ENCODE peak calls at places on chromosomes 16 and 17, in five cellular contexts. F is HT1080; Y is neural progenitor cell; E is activated T-cell treated with anti-CD3 and anti-CD28 coated beads, Interleukin-2, amount 50 U/mL, for 1 hour; R is progenitor cell of endocrine pancreas. I is an unnamed sample.

GRCh38 chr17:51164911-51165679 is 1.1 kb upstream of the NME2 start:
- DNase-seq in E (no peak), R (no peak), Y (peak; percentile 50), F (peak; percentile 20), I (peak; percentile 46)

GRCh38 chr16:53224932-53225533 is 170.2 kb downstream of the CHD9 start:
- DNase-seq in E (no peak), R (no peak), Y (no peak), F (peak; percentile 31), I (peak; percentile 61)

GRCh38 chr17:52026075-52026474 is 132.4 kb downstream of the CA10 start:
- DNase-seq in Y (no peak), F (no peak), E (no peak), R (no peak), I (no peak)

GRCh38 chr17:69853533-69854262 is 221.3 kb upstream of the KCNJ16 start:
- DNase-seq in R (no peak), F (no peak), E (no peak), Y (no peak), I (no peak)

GRCh38 chr16:57764341-57765159 is 29.0 kb downstream of the KATNB1 start:
- DNase-seq in F (peak; percentile 93), R (no peak), E (peak; percentile 34), Y (peak; percentile 45), I (peak; percentile 95)

GRCh38 chr16:50666658-50667496 is 14.2 kb downstream of the SNX20 start:
- DNase-seq in E (peak; percentile 51), Y (no peak), F (no peak), R (no peak), I (no peak)

GRCh38 chr16:61813339-61813738 is 222.9 kb downstream of the CDH8 start:
- DNase-seq in F (no peak), E (no peak), Y (no peak), R (no peak), I (no peak)

GRCh38 chr17:3916825-3917224 is 560 bp upstream of the P2RX1 start:
- DNase-seq in Y (no peak), R (no peak), F (no peak), E (no peak), I (no peak)

GRCh38 chr17:2207815-2208515 is 95.6 kb downstream of the SMG6 start:
- DNase-seq in Y (peak; percentile 11), R (no peak), E (no peak), F (no peak), I (no peak)

GRCh38 chr17:78125138-78125913 is 3.2 kb downstream of the TMC6 start:
- DNase-seq in Y (no peak), F (no peak), R (no peak), E (peak; percentile 64), I (no peak)

GRCh38 chr16:88985521-88985920 is 8.5 kb upstream of the CBFA2T3 start:
- DNase-seq in R (no peak), Y (no peak), E (no peak), F (no peak), I (no peak)

I was measured in mesendoderm.